ENCODE peak calls at places on chromosomes 12 and 14, in five cellular contexts. One of them, this sample, is unnamed.

GRCh38 chr14:26163761-26164160 is 434.1 kb downstream of the NOVA1 start:
- DNase-seq in NCI-H2081: peak
- DNase-seq in iris pigment epithelial cell: peak
- DNase-seq in G401: peak
- DNase-seq in T-helper 1 cell: no peak
- DNase-seq in this sample: peak

GRCh38 chr14:31934767-31935266 is 142.3 kb upstream of the ARHGAP5 start:
- DNase-seq in NCI-H2081: peak
- DNase-seq in iris pigment epithelial cell: peak
- DNase-seq in G401: peak
- DNase-seq in T-helper 1 cell: peak
- DNase-seq in this sample: peak

GRCh38 chr14:77278461-77279230 is 7.6 kb upstream of the NGB start:
- DNase-seq in NCI-H2081: no peak
- DNase-seq in iris pigment epithelial cell: no peak
- DNase-seq in G401: no peak
- DNase-seq in T-helper 1 cell: no peak
- DNase-seq in this sample: no peak

GRCh38 chr14:85217412-85217811 is 312.5 kb upstream of the FLRT2 start:
- DNase-seq in NCI-H2081: no peak
- DNase-seq in iris pigment epithelial cell: peak
- DNase-seq in G401: no peak
- DNase-seq in T-helper 1 cell: no peak
- DNase-seq in this sample: no peak

GRCh38 chr12:132489078-132489601 is 811 bp upstream of the FBRSL1 start:
- DNase-seq in NCI-H2081: no peak
- DNase-seq in iris pigment epithelial cell: peak
- DNase-seq in G401: no peak
- DNase-seq in T-helper 1 cell: peak
- DNase-seq in this sample: no peak

GRCh38 chr12:111728795-111729194 is 37.9 kb upstream of the ALDH2 start:
- DNase-seq in NCI-H2081: no peak
- DNase-seq in iris pigment epithelial cell: no peak
- DNase-seq in G401: no peak
- DNase-seq in T-helper 1 cell: no peak
- DNase-seq in this sample: no peak

GRCh38 chr12:92167075-92167474 is 21.4 kb upstream of the BTG1 start:
- DNase-seq in NCI-H2081: no peak
- DNase-seq in iris pigment epithelial cell: no peak
- DNase-seq in G401: no peak
- DNase-seq in T-helper 1 cell: no peak
- DNase-seq in this sample: no peak

GRCh38 chr12:83168756-83169155 is 482.1 kb downstream of the TMTC2 start:
- DNase-seq in NCI-H2081: no peak
- DNase-seq in iris pigment epithelial cell: no peak
- DNase-seq in G401: no peak
- DNase-seq in T-helper 1 cell: no peak
- DNase-seq in this sample: no peak

GRCh38 chr14:43116341-43116740 is 1390.7 kb downstream of the FSCB start:
- DNase-seq in NCI-H2081: no peak
- DNase-seq in iris pigment epithelial cell: no peak
- DNase-seq in G401: no peak
- DNase-seq in T-helper 1 cell: no peak
- DNase-seq in this sample: no peak

GRCh38 chr12:12883369-12884001 is 7.9 kb upstream of the GPRC5A start:
- DNase-seq in NCI-H2081: no peak
- DNase-seq in iris pigment epithelial cell: peak
- DNase-seq in G401: no peak
- DNase-seq in T-helper 1 cell: no peak
- DNase-seq in this sample: peak

GRCh38 chr12:111148005-111148404 is 220.9 kb downstream of the PHETA1 start:
- DNase-seq in NCI-H2081: no peak
- DNase-seq in iris pigment epithelial cell: no peak
- DNase-seq in G401: no peak
- DNase-seq in T-helper 1 cell: no peak
- DNase-seq in this sample: no peak

GRCh38 chr12:112788205-112788604 is 3.3 kb upstream of the RPH3A start:
- DNase-seq in NCI-H2081: no peak
- DNase-seq in iris pigment epithelial cell: no peak
- DNase-seq in G401: no peak
- DNase-seq in T-helper 1 cell: no peak
- DNase-seq in this sample: no peak